ENCODE peak calls at places on chromosomes 2 and 18, in nine cellular contexts. T is heart left ventricle, Z is HCT116, J is psoas muscle, U is A549, A is cardiac fibroblast, W is fibroblast of pulmonary artery, F is spleen, L is fibroblast of lung. O is an unnamed sample.

GRCh38 chr2:200492656-200493055 is 17.2 kb downstream of the KCTD18 start:
- DNase-seq in U (no peak), A (no peak), L (peak), J (no peak), T (no peak), Z (no peak), W (no peak), F (no peak), O (no peak)

GRCh38 chr2:233331536-233331935 is 22.8 kb upstream of the DGKD start:
- DNase-seq in Z (no peak), T (peak), L (no peak), J (peak), W (no peak), F (peak), U (no peak), A (no peak), O (no peak)

GRCh38 chr2:111938392-111938791 is 40.0 kb downstream of the MERTK start:
- DNase-seq in Z (no peak), J (no peak), W (no peak), A (no peak), U (no peak), L (no peak), F (no peak), T (no peak), O (no peak)

GRCh38 chr2:29165362-29166236 is 50.4 kb downstream of the CLIP4 start:
- DNase-seq in A (peak), Z (no peak), T (no peak), U (no peak), J (no peak), W (peak), F (no peak), L (peak), O (no peak)

GRCh38 chr2:19812166-19812565 is 89.6 kb downstream of the TTC32 start:
- DNase-seq in L (no peak), Z (no peak), A (no peak), W (no peak), F (no peak), J (no peak), U (no peak), T (no peak), O (no peak)

GRCh38 chr2:70946832-70947442 is 11.2 kb downstream of the ATP6V1B1 start:
- DNase-seq in W (peak), T (no peak), L (peak), Z (peak), F (no peak), U (peak), A (peak), J (no peak), O (peak)

GRCh38 chr2:139825726-139826125 is 1045.5 kb upstream of the NXPH2 start:
- DNase-seq in L (no peak), T (no peak), J (no peak), W (no peak), F (no peak), Z (no peak), U (no peak), A (no peak), O (no peak)

GRCh38 chr2:219658447-219658846 is 31.0 kb downstream of the SLC4A3 start:
- DNase-seq in L (peak), W (peak), T (no peak), Z (no peak), A (peak), J (no peak), U (no peak), F (no peak), O (no peak)

GRCh38 chr2:54773838-54774237 is 50.4 kb downstream of the EML6 start:
- DNase-seq in F (no peak), A (peak), T (no peak), W (peak), Z (peak), L (peak), J (no peak), U (no peak), O (no peak)

GRCh38 chr2:128261245-128262128 is 57.2 kb downstream of the HS6ST1 start:
- DNase-seq in L (no peak), U (no peak), W (no peak), J (no peak), F (no peak), A (no peak), Z (no peak), T (no peak), O (no peak)

GRCh38 chr18:30139631-30140287 is 902.8 kb downstream of the DSC3 start:
- DNase-seq in A (no peak), J (no peak), T (no peak), F (no peak), Z (no peak), W (no peak), L (no peak), U (no peak), O (no peak)

GRCh38 chr2:18238231-18238630 is 322.2 kb downstream of the RDH14 start:
- DNase-seq in L (no peak), T (no peak), W (peak), A (no peak), U (no peak), Z (no peak), F (no peak), J (no peak), O (no peak)

GRCh38 chr18:38801640-38802039 is 1236.0 kb upstream of the CELF4 start:
- DNase-seq in Z (no peak), J (no peak), U (no peak), L (no peak), W (no peak), A (no peak), T (no peak), F (no peak), O (no peak)

GRCh38 chr2:218002792-218003191 is at the start of gene TNS1:
- DNase-seq in Z (no peak), J (peak), U (no peak), W (peak), L (peak), F (no peak), T (no peak), A (peak), O (no peak)

GRCh38 chr2:33210626-33211025 is 263.9 kb downstream of the LTBP1 start:
- DNase-seq in Z (no peak), F (no peak), U (peak), A (peak), W (peak), L (peak), T (no peak), J (peak), O (no peak)

GRCh38 chr2:10520154-10520553 is 72.0 kb upstream of the ODC1 start:
- DNase-seq in Z (no peak), J (no peak), U (no peak), A (no peak), T (no peak), L (no peak), F (no peak), W (no peak), O (no peak)
- TF ChIP-seq CTCF in Z (no peak), J (no peak), U (no peak), A (no peak), T (no peak), L (no peak), F (no peak), W (peak), O (peak)

GRCh38 chr2:196592331-196592911 is 47.1 kb upstream of the CCDC150 start:
- DNase-seq in T (no peak), J (no peak), U (no peak), L (peak), F (no peak), W (peak), A (peak), Z (no peak), O (peak)
- TF ChIP-seq CTCF in T (no peak), J (no peak), U (peak), L (no peak), F (no peak), W (peak), A (peak), Z (peak), O (no peak)

GRCh38 chr2:152925540-152926448 is 207.4 kb downstream of the ARL6IP6 start:
- DNase-seq in A (peak), Z (peak), T (no peak), U (peak), F (peak), L (peak), W (peak), J (peak), O (peak)
- TF ChIP-seq CTCF in A (peak), Z (peak), T (peak), U (peak), F (peak), L (peak), W (peak), J (no peak), O (peak)

GRCh38 chr18:26865557-26865956 is at the start of gene AQP4:
- DNase-seq in Z (no peak), A (no peak), W (no peak), J (peak), T (peak), L (peak), F (no peak), U (no peak), O (no peak)

GRCh38 chr18:26862084-26862483 is 3.4 kb downstream of the AQP4 start:
- DNase-seq in U (no peak), F (no peak), J (no peak), Z (no peak), A (no peak), W (no peak), T (no peak), L (no peak), O (no peak)

GRCh38 chr18:26864658-26865057 is 849 bp downstream of the AQP4 start:
- DNase-seq in J (no peak), T (no peak), A (no peak), U (no peak), L (no peak), W (no peak), Z (no peak), F (no peak), O (no peak)

GRCh38 chr18:26863921-26864497 is 1.5 kb downstream of the AQP4 start:
- DNase-seq in J (no peak), T (no peak), U (no peak), Z (no peak), L (no peak), W (no peak), A (no peak), F (no peak), O (no peak)

DNA sequence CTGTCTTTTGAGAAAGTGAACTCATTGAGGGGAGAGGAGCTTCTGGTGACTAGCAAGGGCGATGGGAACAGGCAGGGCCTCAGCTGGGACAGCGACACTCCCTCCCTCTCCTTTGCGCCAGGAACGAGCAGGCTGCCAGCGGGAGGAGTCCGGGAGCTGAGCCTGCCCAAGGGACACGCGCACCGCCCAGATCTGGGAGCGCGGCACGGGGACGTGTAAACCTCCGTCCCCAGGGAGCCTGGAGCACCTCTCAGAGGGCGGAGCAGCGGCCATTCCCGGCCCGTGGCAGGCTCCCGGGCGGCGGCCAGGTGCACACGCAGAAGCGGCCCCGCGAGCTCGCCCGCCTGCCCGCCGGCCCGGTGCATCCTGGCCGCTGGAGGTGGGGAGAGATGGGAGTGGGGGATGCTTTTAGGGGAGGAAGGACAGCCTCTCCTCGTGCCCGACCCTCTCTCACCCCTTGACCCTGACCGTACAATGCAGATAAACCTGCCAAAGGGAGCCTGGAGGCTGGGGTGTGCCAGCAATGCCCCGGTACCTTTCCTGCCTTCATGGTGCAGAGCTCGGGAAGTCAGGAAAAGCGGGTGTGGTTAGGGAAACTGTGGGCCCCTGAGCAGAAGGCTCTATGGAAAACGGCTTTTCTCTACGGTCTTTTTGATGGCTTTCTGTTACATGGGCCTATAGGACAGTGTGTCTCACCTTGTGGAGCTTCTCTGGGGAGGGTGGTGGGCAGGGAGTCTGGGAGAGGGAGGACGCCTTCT is 2.2 kb downstream of the AQP4 start:
- DNase-seq in L (no peak), A (no peak), W (no peak), F (no peak), Z (no peak), J (peak), U (peak), T (peak), O (peak)
- TF ChIP-seq CTCF in L (no peak), A (no peak), W (no peak), F (no peak), Z (no peak), J (no peak), U (no peak), T (no peak), O (no peak)

GRCh38 chr18:76429262-76430126 is 65.5 kb downstream of the ZNF516 start:
- DNase-seq in L (peak), T (no peak), J (no peak), A (no peak), F (peak), Z (no peak), W (peak), U (no peak), O (no peak)

GRCh38 chr18:76425299-76426101 is 69.5 kb downstream of the ZNF516 start:
- DNase-seq in J (no peak), U (no peak), W (peak), F (no peak), A (no peak), T (no peak), L (peak), Z (no peak), O (no peak)

GRCh38 chr18:76430636-76431035 is 64.4 kb downstream of the ZNF516 start:
- DNase-seq in T (no peak), W (peak), J (no peak), Z (no peak), L (peak), U (no peak), F (no peak), A (peak), O (no peak)

GRCh38 chr18:76428396-76429261 is 66.4 kb downstream of the ZNF516 start:
- DNase-seq in T (no peak), J (no peak), Z (no peak), F (peak), U (no peak), L (peak), A (peak), W (no peak), O (no peak)

GRCh38 chr18:76426738-76427305 is 68.2 kb downstream of the ZNF516 start:
- DNase-seq in J (no peak), F (peak), L (peak), A (peak), W (peak), T (no peak), Z (peak), U (peak), O (peak)
- TF ChIP-seq CTCF in J (peak), F (peak), L (peak), A (peak), W (peak), T (peak), Z (peak), U (peak), O (peak)

GRCh38 chr18:22324191-22325131 is 93.3 kb downstream of the CTAGE1 start:
- DNase-seq in T (peak), F (peak), W (peak), L (peak), J (no peak), U (no peak), A (peak), Z (no peak), O (peak)
- TF ChIP-seq CTCF in T (no peak), F (no peak), W (peak), L (no peak), J (no peak), U (no peak), A (peak), Z (no peak), O (peak)

O was measured in endothelial cell.